ENCODE peak calls at places on chromosomes 12 and 14, in four cellular contexts. Z is AG10803, Y is sigmoid colon, X is H1. Q is an unnamed sample.

GRCh38 chr12:60394680-60395079 is 798.9 kb downstream of the SLC16A7 start:
- DNase-seq in Y (no peak), Z (peak; percentile 69), X (no peak), Q (no peak)

GRCh38 chr14:65792208-65792905 is 379.8 kb downstream of the FUT8 start:
- DNase-seq in Y (no peak), Z (peak; percentile 43), X (no peak), Q (no peak)

GRCh38 chr14:100653409-100653808 is 66.2 kb upstream of the BEGAIN start:
- DNase-seq in X (peak; percentile 79), Z (no peak), Y (no peak), Q (peak; percentile 49)

GRCh38 chr14:68939424-68939892 is 39.6 kb downstream of the ACTN1 start:
- DNase-seq in X (no peak), Z (no peak), Y (no peak), Q (no peak)

GRCh38 chr14:100193417-100194357 is 34.2 kb upstream of the DEGS2 start:
- DNase-seq in Z (no peak), Y (no peak), X (no peak), Q (peak; percentile 45)

GRCh38 chr12:8970432-8970831 is 18.9 kb upstream of the KLRG1 start:
- DNase-seq in Y (no peak), X (no peak), Z (no peak), Q (no peak)

GRCh38 chr14:96094211-96094610 is 55.0 kb downstream of the C14orf132 start:
- DNase-seq in Z (no peak), X (no peak), Y (no peak), Q (no peak)

GRCh38 chr14:80973918-80974317 is 18.5 kb downstream of the TSHR start:
- DNase-seq in Y (no peak), X (no peak), Z (peak; percentile 41), Q (no peak)

GRCh38 chr14:67710209-67710608 is 8.5 kb downstream of the RDH12 start:
- DNase-seq in Y (no peak), Z (no peak), X (no peak), Q (no peak)

GRCh38 chr12:42468341-42468821 is 121.2 kb downstream of the PRICKLE1 start:
- DNase-seq in X (no peak), Y (peak; percentile 67), Z (no peak), Q (no peak)

GRCh38 chr14:67533754-67534085 is 630 bp downstream of the PLEKHH1 start:
- DNase-seq in Z (no peak), Y (peak; percentile 50), X (no peak), Q (no peak)

GRCh38 chr14:99524091-99524661 is 43.0 kb downstream of the CCNK start:
- DNase-seq in Z (no peak), X (no peak), Y (no peak), Q (no peak)

GRCh38 chr12:46590991-46591703 is 218.6 kb upstream of the SLC38A2 start:
- DNase-seq in X (no peak), Z (no peak), Y (no peak), Q (no peak)

GRCh38 chr12:87848248-87848868 is 180.8 kb downstream of the C12orf50 start:
- DNase-seq in Z (peak; percentile 58), X (no peak), Y (no peak), Q (peak; percentile 30)

GRCh38 chr12:3293446-3294161 is 197.4 kb upstream of the PRMT8 start:
- DNase-seq in Z (peak; percentile 34), X (no peak), Y (no peak), Q (no peak)

GRCh38 chr12:2353281-2353680 is 300.5 kb downstream of the CACNA1C start:
- DNase-seq in Y (no peak), Z (no peak), X (no peak), Q (no peak)

GRCh38 chr12:84920331-84920730 is 7.7 kb upstream of the SLC6A15 start:
- DNase-seq in Z (no peak), X (no peak), Y (no peak), Q (no peak)

GRCh38 chr14:100063314-100063941 is 1.8 kb upstream of the EVL start:
- DNase-seq in X (no peak), Z (no peak), Y (no peak), Q (no peak)

GRCh38 chr14:61322799-61323290 is 1.5 kb downstream of the PRKCH start:
- DNase-seq in Z (no peak), X (no peak), Y (no peak), Q (no peak)

GRCh38 chr12:130357729-130358330 is 20.1 kb downstream of the PIWIL1 start:
- DNase-seq in X (no peak), Y (no peak), Z (no peak), Q (no peak)

GRCh38 chr12:38166225-38166624 is 150.3 kb upstream of the ALG10B start:
- DNase-seq in X (no peak), Y (no peak), Z (no peak), Q (no peak)

GRCh38 chr14:98984719-98985041 is 287.3 kb downstream of the BCL11B start:
- DNase-seq in X (no peak), Z (no peak), Y (no peak), Q (no peak)

GRCh38 chr14:78933948-78934524 is 763.9 kb downstream of the NRXN3 start:
- DNase-seq in X (no peak), Y (no peak), Z (peak; percentile 34), Q (peak; percentile 30)

GRCh38 chr12:122116707-122117535 is 38.4 kb downstream of the MLXIP start:
- DNase-seq in Z (no peak), X (no peak), Y (peak; percentile 69), Q (no peak)

GRCh38 chr12:69779928-69780327 is 41.3 kb downstream of the RAB3IP start:
- DNase-seq in Y (no peak), X (peak; percentile 79), Z (peak; percentile 11), Q (peak; percentile 29)

GRCh38 chr12:122894173-122895121 is 1.5 kb downstream of the VPS37B start:
- DNase-seq in Z (no peak), Y (no peak), X (no peak), Q (no peak)

GRCh38 chr14:100582496-100583165 is 4.6 kb downstream of the BEGAIN start:
- DNase-seq in Y (peak; percentile 39), X (no peak), Z (no peak), Q (no peak)

GRCh38 chr14:34106310-34106709 is 155.4 kb upstream of the EGLN3 start:
- DNase-seq in Z (no peak), Y (no peak), X (no peak), Q (no peak)

GRCh38 chr12:2306012-2306411 is 253.2 kb downstream of the CACNA1C start:
- DNase-seq in X (no peak), Z (no peak), Y (no peak), Q (no peak)

GRCh38 chr12:113485330-113485729 is 13.7 kb upstream of the LHX5 start:
- DNase-seq in Z (no peak), X (peak; percentile 83), Y (no peak), Q (no peak)

GRCh38 chr12:69529021-69529420 is 56.2 kb upstream of the CCT2 start:
- DNase-seq in Y (no peak), X (no peak), Z (no peak), Q (no peak)

GRCh38 chr14:40599726-40600125 is 1007.0 kb upstream of the LRFN5 start:
- DNase-seq in Z (no peak), X (no peak), Y (no peak), Q (no peak)

GRCh38 chr12:131806654-131807053 is 21.5 kb upstream of the MMP17 start:
- DNase-seq in Z (no peak), X (no peak), Y (no peak), Q (no peak)

GRCh38 chr14:78848234-78848820 is 678.2 kb downstream of the NRXN3 start:
- DNase-seq in Y (no peak), X (peak; percentile 70), Z (peak; percentile 9), Q (peak; percentile 14)

GRCh38 chr12:99959549-99960170 is 25.1 kb downstream of the ANKS1B start:
- DNase-seq in X (no peak), Y (no peak), Z (peak; percentile 16), Q (no peak)

GRCh38 chr12:46608431-46609280 is 217.1 kb downstream of the SLC38A4 start:
- DNase-seq in Y (no peak), X (no peak), Z (peak; percentile 88), Q (no peak)

GRCh38 chr12:22018860-22019259 is 27.2 kb upstream of the CMAS start:
- DNase-seq in Z (peak; percentile 2), Y (no peak), X (no peak), Q (peak; percentile 10)

GRCh38 chr14:24058260-24058950 is 6.6 kb downstream of the CARMIL3 start:
- DNase-seq in X (peak; percentile 84), Z (peak; percentile 67), Y (peak; percentile 83), Q (peak; percentile 70)
- TF ChIP-seq CTCF in X (peak; percentile 93), Z (peak; percentile 85), Y (peak; percentile 90), Q (peak; percentile 73)

GRCh38 chr14:73728106-73729014 is 14.2 kb upstream of the PNMA1 start:
- DNase-seq in X (peak; percentile 97), Y (peak; percentile 92), Z (peak; percentile 69), Q (peak; percentile 85)

GRCh38 chr14:73727181-73727580 is 13.0 kb upstream of the PNMA1 start:
- DNase-seq in Y (no peak), Z (no peak), X (no peak), Q (no peak)

GRCh38 chr14:73731111-73731510 is 16.9 kb upstream of the PNMA1 start:
- DNase-seq in Y (no peak), X (no peak), Z (no peak), Q (no peak)

GRCh38 chr14:73729556-73730265 is 15.5 kb upstream of the PNMA1 start:
- DNase-seq in Y (no peak), Z (no peak), X (no peak), Q (no peak)

DNA sequence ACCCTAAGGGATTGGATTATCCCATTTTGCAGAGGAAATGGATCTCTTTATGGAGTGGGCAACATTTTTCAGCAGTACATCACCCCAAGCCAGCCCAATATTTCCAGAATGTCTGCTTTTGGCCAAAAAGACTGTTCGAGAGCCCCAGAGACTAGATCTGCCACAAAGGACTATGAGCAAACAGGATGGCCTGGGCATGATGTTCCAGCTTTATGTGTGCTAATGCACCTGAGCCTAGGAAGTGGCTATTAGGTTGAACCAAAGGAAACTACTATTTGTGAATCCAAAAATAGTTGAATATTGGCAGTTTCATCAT is 14.8 kb upstream of the PNMA1 start:
- DNase-seq in X (no peak), Y (no peak), Z (no peak), Q (no peak)
- TF ChIP-seq CTCF in X (no peak), Y (no peak), Z (no peak), Q (no peak)

GRCh38 chr12:45220366-45220931 is 4.6 kb downstream of the ANO6 start:
- DNase-seq in Z (peak; percentile 30), Y (no peak), X (no peak), Q (no peak)
- TF ChIP-seq CTCF in Z (no peak), Y (no peak), X (no peak), Q (no peak)

DNA sequence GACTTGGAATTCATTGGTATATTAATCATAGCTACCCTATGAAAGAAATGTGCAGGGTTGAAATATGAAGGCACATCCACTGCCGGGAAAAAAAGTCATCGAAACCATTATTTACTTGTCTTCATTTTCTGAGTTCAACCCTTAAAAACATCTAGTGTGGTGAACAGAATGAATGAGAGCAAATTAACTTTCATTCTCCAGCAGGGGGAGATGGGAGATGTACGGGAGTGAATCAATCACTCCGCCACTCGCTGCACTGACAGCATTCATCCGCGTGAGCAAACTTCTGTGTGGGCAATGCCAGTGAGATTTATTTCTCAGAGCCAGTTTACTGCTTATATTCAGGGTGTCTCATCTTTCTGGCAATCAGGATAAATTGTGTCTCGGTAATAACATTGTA is 463.5 kb upstream of the MIS18BP1 start:
- DNase-seq in Z (no peak), X (no peak), Y (no peak), Q (no peak)
- TF ChIP-seq CTCF in Z (no peak), X (peak; percentile 50), Y (no peak), Q (no peak)

GRCh38 chr12:115251727-115252126 is 567.8 kb upstream of the TBX3 start:
- DNase-seq in Y (no peak), Z (no peak), X (no peak), Q (no peak)
- TF ChIP-seq CTCF in Y (no peak), Z (no peak), X (no peak), Q (no peak)

Q was measured in GM10248.